ENCODE peak calls at places on chromosomes 12 and 14, in six cellular contexts. G is neuronal stem cell, M is aorta, D is bronchial epithelial cell, B is RWPE2, H is OCI-LY7. T is an unnamed sample. For H3K36me3, the result is how much of the 10 kb centered on the place peaks cover.

GRCh38 chr12:26939953-26940352 is 1.7 kb downstream of the FGFR1OP2 start:
- DNase-seq in G (no peak), M (no peak), D (no peak), B (no peak), H (peak), T (no peak)

GRCh38 chr12:102539651-102540553 is 59.5 kb upstream of the IGF1 start:
- DNase-seq in G (peak), M (no peak), D (peak), B (no peak), H (no peak), T (peak)

GRCh38 chr12:89243786-89244185 is 108.5 kb downstream of the DUSP6 start:
- DNase-seq in G (no peak), M (no peak), D (peak), B (no peak), H (no peak), T (no peak)

GRCh38 chr14:53963491-53964227 is 7.0 kb upstream of the BMP4 start:
- DNase-seq in G (no peak), M (peak), D (peak), B (peak), H (no peak), T (peak)

GRCh38 chr14:70045715-70046535 is 142.8 kb downstream of the SLC8A3 start:
- DNase-seq in G (peak), M (peak), D (peak), B (no peak), H (no peak), T (peak)

GRCh38 chr12:20262131-20262530 is 106.2 kb upstream of the PDE3A start:
- DNase-seq in G (no peak), M (no peak), D (no peak), B (no peak), H (no peak), T (no peak)

GRCh38 chr14:23450376-23450775 is 14.9 kb upstream of the MYH7 start:
- DNase-seq in G (no peak), M (no peak), D (no peak), B (no peak), H (no peak), T (no peak)

GRCh38 chr14:50371546-50371945 is 25.1 kb downstream of the CDKL1 start:
- DNase-seq in G (no peak), M (no peak), D (no peak), B (no peak), H (no peak), T (no peak)

GRCh38 chr14:36652542-36653201 is 9.0 kb upstream of the PAX9 start:
- DNase-seq in G (no peak), M (no peak), D (no peak), B (no peak), H (no peak), T (no peak)

GRCh38 chr12:9381619-9382018 is 173.4 kb upstream of the PZP start:
- DNase-seq in G (no peak), M (no peak), D (no peak), B (no peak), H (no peak), T (no peak)

GRCh38 chr12:27709932-27710591 is 570 bp upstream of the MRPS35 start:
- DNase-seq in G (no peak), M (no peak), D (peak), B (no peak), H (no peak), T (peak)

GRCh38 chr12:43737646-43738045 is 20.9 kb downstream of the PUS7L start:
- DNase-seq in G (no peak), M (no peak), D (peak), B (no peak), H (no peak), T (no peak)

GRCh38 chr12:98939350-98939749 is 294.3 kb downstream of the APAF1 start:
- DNase-seq in G (peak), M (no peak), D (peak), B (no peak), H (peak), T (peak)

GRCh38 chr12:857611-858010 is 91.9 kb downstream of the RAD52 start:
- DNase-seq in G (no peak), M (no peak), D (peak), B (no peak), H (no peak), T (peak)

GRCh38 chr12:38934078-38934584 is 28.7 kb upstream of the CPNE8 start:
- DNase-seq in G (no peak), M (no peak), D (no peak), B (no peak), H (no peak), T (no peak)

GRCh38 chr14:22978873-22979671 is 3.3 kb downstream of the AJUBA start:
- DNase-seq in G (no peak), M (no peak), D (peak), B (peak), H (no peak), T (no peak)

GRCh38 chr12:27555928-27556778 is 32.1 kb downstream of the PPFIBP1 start:
- DNase-seq in G (no peak), M (no peak), D (no peak), B (no peak), H (no peak), T (peak)

GRCh38 chr14:36511981-36512584 is 7.9 kb downstream of the NKX2-1 start:
- DNase-seq in G (no peak), M (no peak), D (no peak), B (no peak), H (no peak), T (no peak)

GRCh38 chr14:99793213-99794155 is at the start of gene EML1:
- DNase-seq in G (peak), M (peak), D (peak), B (no peak), H (peak), T (peak)

GRCh38 chr12:67327466-67327865 is 58.3 kb downstream of the CAND1 start:
- DNase-seq in G (no peak), M (no peak), D (no peak), B (no peak), H (no peak), T (no peak)

GRCh38 chr12:51009038-51009437 is 17.1 kb downstream of the SLC11A2 start:
- DNase-seq in G (no peak), M (peak), D (no peak), B (no peak), H (no peak), T (no peak)

GRCh38 chr12:121432740-121433476 is 33.0 kb downstream of the RNF34 start:
- DNase-seq in G (no peak), M (no peak), D (no peak), B (no peak), H (no peak), T (no peak)

GRCh38 chr14:52313903-52314481 is at the start of gene PTGER2:
- DNase-seq in G (peak), M (peak), D (peak), B (peak), H (no peak), T (peak)

GRCh38 chr14:100176811-100177327 is 17.4 kb upstream of the DEGS2 start:
- DNase-seq in G (no peak), M (no peak), D (no peak), B (no peak), H (no peak), T (no peak)

GRCh38 chr12:124975276-124975675 is 13.7 kb downstream of the DHX37 start:
- DNase-seq in G (no peak), M (no peak), D (no peak), B (no peak), H (no peak), T (no peak)

GRCh38 chr12:124979568-124979967 is 9.4 kb downstream of the DHX37 start:
- DNase-seq in G (no peak), M (no peak), D (no peak), B (no peak), H (no peak), T (no peak)

GRCh38 chr12:124976999-124977398 is 11.9 kb downstream of the DHX37 start:
- DNase-seq in G (no peak), M (no peak), D (no peak), B (no peak), H (no peak), T (no peak)

GRCh38 chr12:124980098-124980892 is 8.6 kb downstream of the DHX37 start:
- DNase-seq in G (no peak), M (no peak), D (no peak), B (no peak), H (no peak), T (no peak)
- H3K36me3 ChIP-seq in G (half or more), M (under half), D (under half), B (half or more), H (half or more), T (under half)

GRCh38 chr12:95520825-95521224 is 30.5 kb downstream of the USP44 start:
- DNase-seq in G (no peak), M (no peak), D (no peak), B (no peak), H (no peak), T (no peak)
- H3K36me3 ChIP-seq in G (under half), M (under half), D (under half), B (under half), H (under half), T (under half)

DNA sequence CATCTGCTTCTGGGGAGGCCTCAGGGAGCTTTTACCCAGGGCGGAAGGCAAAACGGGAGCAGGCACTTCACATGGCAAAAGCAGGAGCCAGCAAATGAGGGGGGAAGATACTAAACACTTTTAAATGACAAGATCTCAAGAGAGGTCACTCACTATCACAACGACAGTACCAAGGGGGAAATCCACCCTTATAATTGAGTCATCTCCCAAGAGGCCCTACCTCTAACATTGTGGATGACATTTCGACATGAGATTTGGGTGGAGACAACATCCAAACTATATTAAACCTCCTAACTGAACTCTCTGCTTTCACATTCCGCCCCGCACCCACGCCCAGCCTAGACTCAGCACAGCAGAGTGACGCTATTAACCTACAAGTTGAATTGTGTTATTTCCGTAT is 76.7 kb upstream of the SCAF11 start:
- DNase-seq in G (no peak), M (no peak), D (no peak), B (no peak), H (no peak), T (no peak)
- H3K36me3 ChIP-seq in G (under half), M (under half), D (under half), B (under half), H (under half), T (under half)

GRCh38 chr12:128798543-128799341 is 25.0 kb downstream of the SLC15A4 start:
- DNase-seq in G (no peak), M (no peak), D (no peak), B (no peak), H (no peak), T (no peak)

GRCh38 chr12:128795530-128796361 is 28.0 kb downstream of the SLC15A4 start:
- DNase-seq in G (no peak), M (no peak), D (no peak), B (no peak), H (peak), T (no peak)

GRCh38 chr12:128796439-128797118 is 27.2 kb downstream of the SLC15A4 start:
- DNase-seq in G (no peak), M (no peak), D (no peak), B (no peak), H (peak), T (no peak)

GRCh38 chr12:128794661-128795529 is 28.9 kb downstream of the SLC15A4 start:
- DNase-seq in G (no peak), M (no peak), D (no peak), B (no peak), H (peak), T (no peak)

GRCh38 chr12:128797119-128798118 is 26.3 kb downstream of the SLC15A4 start:
- DNase-seq in G (no peak), M (no peak), D (no peak), B (no peak), H (peak), T (peak)
- H3K36me3 ChIP-seq in G (half or more), M (under half), D (under half), B (half or more), H (half or more), T (under half)

DNA sequence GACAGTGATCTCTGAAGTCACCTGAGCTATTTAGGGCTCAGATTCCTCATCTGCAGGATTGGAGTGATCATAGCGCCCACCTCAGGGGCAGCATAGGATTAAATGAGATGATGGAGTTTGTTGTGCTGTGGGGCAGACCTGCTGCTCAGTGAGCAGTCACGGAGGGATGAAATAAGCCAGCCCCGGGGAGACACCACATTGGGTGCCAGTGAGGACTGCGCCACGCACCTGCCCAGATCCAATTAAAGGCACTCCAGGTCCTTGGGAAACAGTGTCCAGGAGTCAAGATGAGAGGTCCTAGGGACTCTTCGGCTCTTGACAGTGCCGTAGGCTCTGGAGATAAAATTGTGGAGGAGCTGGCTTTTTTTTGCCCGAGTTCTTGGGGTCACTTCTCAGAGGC is 166.2 kb downstream of the ADGRD1 start:
- DNase-seq in G (no peak), M (peak), D (no peak), B (no peak), H (no peak), T (no peak)
- H3K36me3 ChIP-seq in G (under half), M (under half), D (under half), B (under half), H (under half), T (under half)

DNA sequence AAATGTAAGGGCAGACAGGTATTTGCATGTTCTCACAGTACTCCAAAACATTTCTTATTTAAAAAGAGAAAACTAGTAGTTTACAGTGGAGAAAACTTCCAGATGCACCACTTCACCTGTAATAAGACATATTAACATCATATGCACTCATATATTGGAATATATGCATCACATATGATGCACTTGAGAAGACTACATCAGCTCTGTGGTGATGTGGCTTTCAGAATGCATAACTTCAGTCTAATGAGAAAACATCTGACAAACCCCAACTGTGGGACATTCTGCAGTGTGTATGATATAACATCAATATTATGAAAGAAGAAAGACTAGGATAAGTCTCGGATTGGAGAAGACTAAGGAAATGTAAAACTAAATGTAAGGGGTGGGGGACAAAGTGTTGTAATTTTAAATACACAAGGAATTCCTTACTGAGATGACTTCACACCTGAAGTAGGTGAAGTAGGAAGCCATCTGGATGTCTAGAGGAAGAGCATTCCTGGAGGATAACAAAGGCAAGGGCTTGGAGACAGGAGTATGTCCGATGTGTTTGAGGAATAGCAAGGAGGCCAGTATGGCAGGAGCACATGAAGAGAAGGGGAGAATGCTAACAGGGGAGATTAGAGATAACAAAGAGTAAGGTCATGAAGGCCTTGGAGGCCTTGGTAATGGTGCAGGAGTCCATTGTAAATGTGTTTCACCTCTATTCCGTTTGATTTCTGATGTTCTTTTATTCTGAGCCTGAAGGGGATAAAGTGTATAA is 49.0 kb downstream of the CNOT2 start:
- DNase-seq in G (no peak), M (no peak), D (no peak), B (no peak), H (no peak), T (no peak)
- H3K36me3 ChIP-seq in G (under half), M (under half), D (under half), B (under half), H (half or more), T (under half)

GRCh38 chr12:57826966-57827365 is 8.4 kb upstream of the AVIL start:
- DNase-seq in G (no peak), M (no peak), D (no peak), B (no peak), H (no peak), T (no peak)
- H3K36me3 ChIP-seq in G (half or more), M (under half), D (under half), B (half or more), H (half or more), T (half or more)

DNA sequence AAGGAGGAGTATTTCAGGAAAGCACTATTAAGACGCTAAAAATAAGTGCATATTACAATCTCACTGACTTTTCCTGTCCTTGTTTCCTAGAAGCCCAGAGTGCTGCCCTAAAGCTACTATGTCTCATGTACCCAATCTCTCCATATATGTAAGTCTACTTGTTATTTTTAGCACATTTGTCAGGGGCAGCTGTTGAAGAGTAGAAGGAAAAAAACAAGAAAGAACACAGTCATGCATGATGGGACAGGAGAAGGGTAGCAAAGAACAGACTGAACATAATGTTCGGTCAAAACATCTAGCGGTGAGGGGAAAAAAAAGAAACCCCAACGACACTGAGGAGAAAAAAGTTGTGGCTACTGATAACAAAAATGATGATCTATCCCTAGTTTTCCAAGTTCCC is 14.3 kb downstream of the YBX3 start:
- DNase-seq in G (no peak), M (no peak), D (no peak), B (no peak), H (peak), T (no peak)
- H3K36me3 ChIP-seq in G (half or more), M (under half), D (under half), B (half or more), H (half or more), T (under half)

GRCh38 chr12:101325590-101325989 is 45.7 kb downstream of the UTP20 start:
- DNase-seq in G (no peak), M (no peak), D (no peak), B (no peak), H (no peak), T (no peak)

GRCh38 chr12:101323255-101323654 is 43.4 kb downstream of the UTP20 start:
- DNase-seq in G (no peak), M (no peak), D (no peak), B (no peak), H (no peak), T (no peak)

GRCh38 chr12:101327547-101327946 is 47.6 kb downstream of the UTP20 start:
- DNase-seq in G (no peak), M (no peak), D (no peak), B (no peak), H (no peak), T (no peak)

GRCh38 chr12:101327054-101327453 is 47.1 kb downstream of the UTP20 start:
- DNase-seq in G (no peak), M (no peak), D (no peak), B (no peak), H (no peak), T (no peak)

DNA sequence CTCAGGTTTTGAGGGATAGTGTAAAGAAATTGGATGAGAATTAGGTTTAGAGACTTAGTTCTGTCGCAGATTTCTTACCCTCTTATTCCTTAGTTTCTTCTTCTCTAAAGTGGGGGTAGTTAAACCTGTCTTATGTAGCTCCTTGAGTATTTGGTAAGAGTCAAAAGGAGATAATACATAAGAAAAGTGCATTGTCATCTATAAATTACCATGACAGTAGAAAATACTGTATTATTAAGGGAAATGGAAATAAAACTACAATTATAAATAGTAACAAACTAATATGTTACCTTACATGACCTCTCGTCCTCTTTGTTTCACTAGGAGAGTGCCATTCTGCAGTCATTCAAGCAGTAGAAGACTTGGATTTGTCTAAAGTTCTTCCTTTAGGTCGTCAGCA is 49.0 kb downstream of the UTP20 start:
- DNase-seq in G (no peak), M (no peak), D (no peak), B (no peak), H (no peak), T (no peak)
- H3K36me3 ChIP-seq in G (half or more), M (under half), D (under half), B (half or more), H (half or more), T (under half)

GRCh38 chr14:64454671-64455070 is 10.6 kb upstream of the AKAP5 start:
- DNase-seq in G (no peak), M (no peak), D (no peak), B (no peak), H (no peak), T (no peak)
- H3K36me3 ChIP-seq in G (half or more), M (under half), D (under half), B (half or more), H (half or more), T (under half)